ENCODE peak calls at places on chromosome 3, in four cellular contexts. One of them, this sample, is unnamed.

GRCh38 chr3:116057403-116058006 is 387.8 kb downstream of the LSAMP start:
- DNase-seq in activated naive CD4-positive, alpha-beta T cell: no peak
- DNase-seq in NCI-H345: no peak
- DNase-seq in left ventricle myocardium superior: no peak
- DNase-seq in this sample: no peak

GRCh38 chr3:32708672-32709283 is 23.8 kb downstream of the CNOT10 start:
- DNase-seq in activated naive CD4-positive, alpha-beta T cell: no peak
- DNase-seq in NCI-H345: no peak
- DNase-seq in left ventricle myocardium superior: no peak
- DNase-seq in this sample: no peak

GRCh38 chr3:105837143-105837740 is 31.6 kb downstream of the CBLB start:
- DNase-seq in activated naive CD4-positive, alpha-beta T cell: no peak
- DNase-seq in NCI-H345: no peak
- DNase-seq in left ventricle myocardium superior: no peak
- DNase-seq in this sample: no peak

GRCh38 chr3:153681057-153681456 is 440.1 kb upstream of the ARHGEF26 start:
- DNase-seq in activated naive CD4-positive, alpha-beta T cell: no peak
- DNase-seq in NCI-H345: no peak
- DNase-seq in left ventricle myocardium superior: no peak
- DNase-seq in this sample: no peak

GRCh38 chr3:52934626-52935530 is 37.5 kb upstream of the STIMATE start:
- DNase-seq in activated naive CD4-positive, alpha-beta T cell: peak
- DNase-seq in NCI-H345: peak
- DNase-seq in left ventricle myocardium superior: no peak
- DNase-seq in this sample: peak

GRCh38 chr3:127750226-127751031 is 71.9 kb downstream of the MGLL start:
- DNase-seq in activated naive CD4-positive, alpha-beta T cell: no peak
- DNase-seq in NCI-H345: no peak
- DNase-seq in left ventricle myocardium superior: no peak
- DNase-seq in this sample: peak

GRCh38 chr3:58798312-58798711 is 131.7 kb upstream of the FAM3D start:
- DNase-seq in activated naive CD4-positive, alpha-beta T cell: no peak
- DNase-seq in NCI-H345: no peak
- DNase-seq in left ventricle myocardium superior: no peak
- DNase-seq in this sample: no peak

GRCh38 chr3:42739401-42740158 is 33.5 kb downstream of the CCDC13 start:
- DNase-seq in activated naive CD4-positive, alpha-beta T cell: no peak
- DNase-seq in NCI-H345: no peak
- DNase-seq in left ventricle myocardium superior: peak
- DNase-seq in this sample: no peak

GRCh38 chr3:126957776-126958637 is 24.9 kb upstream of the PLXNA1 start:
- DNase-seq in activated naive CD4-positive, alpha-beta T cell: no peak
- DNase-seq in NCI-H345: no peak
- DNase-seq in left ventricle myocardium superior: peak
- DNase-seq in this sample: no peak

GRCh38 chr3:123153821-123154323 is 47.9 kb upstream of the SEC22A start:
- DNase-seq in activated naive CD4-positive, alpha-beta T cell: no peak
- DNase-seq in NCI-H345: no peak
- DNase-seq in left ventricle myocardium superior: no peak
- DNase-seq in this sample: no peak

GRCh38 chr3:58192076-58192475 is 18.7 kb downstream of the DNASE1L3 start:
- DNase-seq in activated naive CD4-positive, alpha-beta T cell: no peak
- DNase-seq in NCI-H345: no peak
- DNase-seq in left ventricle myocardium superior: no peak
- DNase-seq in this sample: no peak

GRCh38 chr3:64548200-64548889 is 139.5 kb downstream of the ADAMTS9 start:
- DNase-seq in activated naive CD4-positive, alpha-beta T cell: no peak
- DNase-seq in NCI-H345: no peak
- DNase-seq in left ventricle myocardium superior: peak
- DNase-seq in this sample: no peak

GRCh38 chr3:117454236-117454635 is 744.7 kb downstream of the TUSC7 start:
- DNase-seq in activated naive CD4-positive, alpha-beta T cell: no peak
- DNase-seq in NCI-H345: peak
- DNase-seq in left ventricle myocardium superior: no peak
- DNase-seq in this sample: no peak

GRCh38 chr3:8529197-8529637 is 27.6 kb downstream of the LMCD1 start:
- DNase-seq in activated naive CD4-positive, alpha-beta T cell: no peak
- DNase-seq in NCI-H345: no peak
- DNase-seq in left ventricle myocardium superior: no peak
- DNase-seq in this sample: no peak

GRCh38 chr3:12477256-12477655 is 7.0 kb upstream of the TSEN2 start:
- DNase-seq in activated naive CD4-positive, alpha-beta T cell: no peak
- DNase-seq in NCI-H345: no peak
- DNase-seq in left ventricle myocardium superior: no peak
- DNase-seq in this sample: no peak

GRCh38 chr3:107461721-107462120 is 61.0 kb upstream of the BBX start:
- DNase-seq in activated naive CD4-positive, alpha-beta T cell: no peak
- DNase-seq in NCI-H345: no peak
- DNase-seq in left ventricle myocardium superior: no peak
- DNase-seq in this sample: no peak

GRCh38 chr3:161014997-161015749 is 90.0 kb downstream of the B3GALNT1 start:
- DNase-seq in activated naive CD4-positive, alpha-beta T cell: no peak
- DNase-seq in NCI-H345: no peak
- DNase-seq in left ventricle myocardium superior: no peak
- DNase-seq in this sample: peak

GRCh38 chr3:101038393-101038792 is 45.2 kb upstream of the ABI3BP start:
- DNase-seq in activated naive CD4-positive, alpha-beta T cell: no peak
- DNase-seq in NCI-H345: no peak
- DNase-seq in left ventricle myocardium superior: no peak
- DNase-seq in this sample: no peak

GRCh38 chr3:139506792-139507191 is 30.5 kb upstream of the RBP2 start:
- DNase-seq in activated naive CD4-positive, alpha-beta T cell: no peak
- DNase-seq in NCI-H345: no peak
- DNase-seq in left ventricle myocardium superior: no peak
- DNase-seq in this sample: no peak

GRCh38 chr3:34742151-34742550 is 897.2 kb upstream of the ARPP21 start:
- DNase-seq in activated naive CD4-positive, alpha-beta T cell: no peak
- DNase-seq in NCI-H345: no peak
- DNase-seq in left ventricle myocardium superior: no peak
- DNase-seq in this sample: no peak

GRCh38 chr3:59424268-59425010 is 374.6 kb upstream of the CFAP20DC start:
- DNase-seq in activated naive CD4-positive, alpha-beta T cell: no peak
- DNase-seq in NCI-H345: no peak
- DNase-seq in left ventricle myocardium superior: no peak
- DNase-seq in this sample: no peak

GRCh38 chr3:66428733-66429132 is 72.1 kb downstream of the LRIG1 start:
- DNase-seq in activated naive CD4-positive, alpha-beta T cell: no peak
- DNase-seq in NCI-H345: peak
- DNase-seq in left ventricle myocardium superior: peak
- DNase-seq in this sample: peak

GRCh38 chr3:20154078-20154477 is 31.9 kb downstream of the SGO1 start:
- DNase-seq in activated naive CD4-positive, alpha-beta T cell: no peak
- DNase-seq in NCI-H345: no peak
- DNase-seq in left ventricle myocardium superior: no peak
- DNase-seq in this sample: no peak

GRCh38 chr3:12807066-12807465 is 10.6 kb downstream of the CAND2 start:
- DNase-seq in activated naive CD4-positive, alpha-beta T cell: no peak
- DNase-seq in NCI-H345: no peak
- DNase-seq in left ventricle myocardium superior: no peak
- DNase-seq in this sample: no peak

GRCh38 chr3:94405258-94406035 is 342.6 kb downstream of the NSUN3 start:
- DNase-seq in activated naive CD4-positive, alpha-beta T cell: no peak
- DNase-seq in NCI-H345: no peak
- DNase-seq in left ventricle myocardium superior: no peak
- DNase-seq in this sample: no peak

GRCh38 chr3:13891492-13892073 is 11.7 kb upstream of the WNT7A start:
- DNase-seq in activated naive CD4-positive, alpha-beta T cell: no peak
- DNase-seq in NCI-H345: no peak
- DNase-seq in left ventricle myocardium superior: no peak
- DNase-seq in this sample: no peak

GRCh38 chr3:87350367-87351199 is 74.2 kb upstream of the POU1F1 start:
- DNase-seq in activated naive CD4-positive, alpha-beta T cell: no peak
- DNase-seq in NCI-H345: peak
- DNase-seq in left ventricle myocardium superior: no peak
- DNase-seq in this sample: no peak